ENCODE peak calls at places on chromosomes 4 and X, in six cellular contexts. F is cardiac muscle cell, O is aorta, W is HTR-8/SVneo, G is mucosa of gallbladder, V is posterior cingulate gyrus. E is an unnamed sample.

GRCh38 chrX:130916636-130917422 is 13.8 kb upstream of the ENOX2 start:
- DNase-seq in V (peak), O (no peak), W (no peak), G (peak), F (peak), E (peak)

GRCh38 chr4:7189066-7189465 is 3.3 kb upstream of the SORCS2 start:
- DNase-seq in G (no peak), V (no peak), W (no peak), F (no peak), O (no peak), E (no peak)

GRCh38 chr4:87521757-87522374 is 7.3 kb downstream of the SPARCL1 start:
- DNase-seq in G (no peak), V (no peak), O (no peak), W (no peak), F (no peak), E (peak)

GRCh38 chrX:138759217-138759943 is 47.9 kb upstream of the FGF13 start:
- DNase-seq in V (no peak), F (peak), G (no peak), O (no peak), W (no peak), E (peak)

GRCh38 chr4:52100062-52100461 is 49.0 kb downstream of the SPATA18 start:
- DNase-seq in G (no peak), O (no peak), V (no peak), W (no peak), F (no peak), E (no peak)

GRCh38 chr4:169765845-169766244 is 8.1 kb upstream of the HPF1 start:
- DNase-seq in V (no peak), O (no peak), F (no peak), G (no peak), W (no peak), E (no peak)

GRCh38 chr4:128601992-128602695 is 207.4 kb upstream of the JADE1 start:
- DNase-seq in F (no peak), G (no peak), W (no peak), O (no peak), V (peak), E (no peak)

GRCh38 chr4:98566491-98567008 is 91.9 kb downstream of the TSPAN5 start:
- DNase-seq in W (no peak), O (no peak), F (peak), V (peak), G (no peak), E (no peak)

GRCh38 chr4:120156115-120156718 is 89.6 kb upstream of the MAD2L1 start:
- DNase-seq in W (peak), F (peak), G (peak), V (no peak), O (no peak), E (peak)

GRCh38 chr4:103032575-103032974 is 13.1 kb upstream of the SLC9B1 start:
- DNase-seq in O (no peak), W (no peak), V (no peak), G (peak), F (peak), E (no peak)

GRCh38 chrX:147917700-147918694 is 6.3 kb downstream of the FMR1 start:
- DNase-seq in V (no peak), F (no peak), W (no peak), G (no peak), O (no peak), E (no peak)

GRCh38 chr4:100843897-100844296 is 326.1 kb upstream of the EMCN start:
- DNase-seq in W (no peak), O (no peak), G (no peak), V (no peak), F (no peak), E (peak)

GRCh38 chr4:27844359-27844758 is 983.7 kb downstream of the STIM2 start:
- DNase-seq in F (no peak), V (no peak), W (no peak), G (no peak), O (no peak), E (no peak)

GRCh38 chr4:52748432-52748831 is 2.8 kb downstream of the ERVMER34-1 start:
- DNase-seq in O (no peak), V (no peak), G (no peak), W (no peak), F (no peak), E (peak)

GRCh38 chr4:73730292-73730691 is 10.1 kb upstream of the CXCL8 start:
- DNase-seq in O (no peak), V (no peak), W (no peak), F (no peak), G (no peak), E (no peak)

GRCh38 chr4:6749340-6750171 is 33.0 kb upstream of the KIAA0232 start:
- DNase-seq in V (no peak), G (peak), F (no peak), O (peak), W (peak), E (no peak)

GRCh38 chrX:153744210-153745066 is 19.6 kb upstream of the PLXNB3 start:
- DNase-seq in O (peak), W (no peak), F (peak), V (no peak), G (no peak), E (peak)

GRCh38 chr4:16269742-16270522 is 43.7 kb upstream of the TAPT1 start:
- DNase-seq in V (no peak), F (no peak), G (no peak), W (no peak), O (peak), E (no peak)

GRCh38 chr4:47837582-47838294 is at the start of gene CORIN:
- DNase-seq in V (peak), W (no peak), F (peak), G (no peak), O (no peak), E (peak)

GRCh38 chr4:145482209-145483021 is 762 bp downstream of the SMAD1 start:
- DNase-seq in W (peak), G (peak), O (peak), F (peak), V (peak), E (peak)

GRCh38 chr4:26342328-26343040 is 21.7 kb downstream of the RBPJ start:
- DNase-seq in O (no peak), G (no peak), V (no peak), F (peak), W (peak), E (no peak)

GRCh38 chrX:103187953-103188475 is 26.9 kb upstream of the BEX4 start:
- DNase-seq in F (no peak), O (no peak), W (no peak), G (no peak), V (no peak), E (no peak)

GRCh38 chr4:56658410-56659003 is 22.6 kb downstream of the HOPX start:
- DNase-seq in V (no peak), W (no peak), O (no peak), F (no peak), G (no peak), E (no peak)

GRCh38 chr4:129218897-129219296 is 122.9 kb downstream of the C4orf33 start:
- DNase-seq in G (no peak), W (no peak), V (no peak), F (no peak), O (no peak), E (no peak)

GRCh38 chr4:101678180-101678579 is 112.3 kb upstream of the BANK1 start:
- DNase-seq in O (no peak), V (no peak), F (no peak), G (no peak), W (no peak), E (no peak)

GRCh38 chr4:108611360-108611759 is 9.0 kb upstream of the RPL34 start:
- DNase-seq in W (no peak), G (no peak), V (no peak), F (no peak), O (no peak), E (no peak)

GRCh38 chr4:6687947-6688878 is 5.5 kb upstream of the S100P start:
- DNase-seq in V (no peak), G (peak), F (no peak), W (no peak), O (no peak), E (no peak)

GRCh38 chr4:141311805-141312204 is 91.1 kb downstream of the ZNF330 start:
- DNase-seq in W (no peak), F (no peak), G (no peak), V (no peak), O (no peak), E (no peak)

GRCh38 chr4:148443550-148444295 is 1.5 kb upstream of the NR3C2 start:
- DNase-seq in W (no peak), F (peak), O (peak), G (peak), V (peak), E (no peak)

GRCh38 chr4:142909908-142910307 is 63.8 kb upstream of the INPP4B start:
- DNase-seq in W (no peak), O (no peak), G (no peak), V (no peak), F (no peak), E (no peak)

GRCh38 chr4:104500452-104500851 is 5.8 kb upstream of the CXXC4 start:
- DNase-seq in G (no peak), V (peak), F (peak), O (no peak), W (no peak), E (no peak)

GRCh38 chr4:141759796-141760425 is 123.5 kb downstream of the IL15 start:
- DNase-seq in F (no peak), G (no peak), W (peak), O (no peak), V (no peak), E (no peak)

GRCh38 chr4:134470544-134470943 is 269.0 kb upstream of the PABPC4L start:
- DNase-seq in O (no peak), V (peak), G (peak), W (no peak), F (peak), E (no peak)

GRCh38 chr4:65954416-65954815 is 284.1 kb upstream of the EPHA5 start:
- DNase-seq in O (no peak), F (no peak), G (no peak), V (no peak), W (no peak), E (no peak)

GRCh38 chrX:11137543-11138139 is 26.5 kb downstream of the HCCS start:
- DNase-seq in W (no peak), G (no peak), O (no peak), F (peak), V (no peak), E (peak)

GRCh38 chr4:2330119-2331042 is 68.5 kb upstream of the MXD4 start:
- DNase-seq in G (no peak), O (peak), V (no peak), W (peak), F (no peak), E (no peak)

GRCh38 chrX:30317308-30317707 is 8.1 kb upstream of the NR0B1 start:
- DNase-seq in F (no peak), O (no peak), W (no peak), G (no peak), V (no peak), E (no peak)

GRCh38 chr4:181517521-181517920 is 725.7 kb upstream of the TENM3 start:
- DNase-seq in F (no peak), V (no peak), G (no peak), O (no peak), W (no peak), E (no peak)